ENCODE peak calls at places on chromosomes 16 and 17, in eight cellular contexts. Y is HCEC 1CT; U is NCI-H1092; C is naive thymus-derived CD8-positive, alpha-beta T cell; J is NB4; N is sigmoid colon; O is mucosa of descending colon; F is dorsolateral prefrontal cortex. L is an unnamed sample.

GRCh38 chr17:54907385-54907784 is 6.7 kb downstream of the TOM1L1 start:
- DNase-seq in Y (no peak), N (no peak), C (no peak), J (no peak), O (no peak), U (no peak), F (no peak), L (no peak)

GRCh38 chr17:36938566-36939058 is 1.3 kb downstream of the LHX1 start:
- DNase-seq in O (no peak), C (no peak), J (peak; percentile 46), N (no peak), U (no peak), Y (no peak), F (no peak), L (no peak)

GRCh38 chr16:82748026-82748425 is 121.3 kb downstream of the CDH13 start:
- DNase-seq in N (no peak), U (peak; percentile 52), C (no peak), J (no peak), O (no peak), Y (peak; percentile 75), F (no peak), L (no peak)

GRCh38 chr17:82120148-82120547 is 22.1 kb upstream of the FASN start:
- DNase-seq in Y (peak; percentile 31), U (no peak), F (no peak), N (no peak), J (peak; percentile 24), O (no peak), C (no peak), L (no peak)

GRCh38 chr16:54628796-54629625 is 301.7 kb upstream of the IRX5 start:
- DNase-seq in C (no peak), F (no peak), O (no peak), J (no peak), Y (no peak), N (no peak), U (no peak), L (peak; percentile 85)

GRCh38 chr16:4882633-4883285 is 35.5 kb downstream of the UBN1 start:
- DNase-seq in C (no peak), F (no peak), Y (peak; percentile 18), O (no peak), J (no peak), U (no peak), N (no peak), L (no peak)

GRCh38 chr16:56102159-56102798 is 89.0 kb upstream of the GNAO1 start:
- DNase-seq in Y (no peak), U (peak; percentile 85), F (no peak), J (no peak), N (peak; percentile 81), C (no peak), O (peak; percentile 21), L (no peak)

GRCh38 chr16:68367034-68367433 is 56.2 kb downstream of the PRMT7 start:
- DNase-seq in C (peak; percentile 38), Y (peak; percentile 12), F (no peak), O (peak; percentile 48), N (no peak), U (peak; percentile 17), J (peak; percentile 87), L (no peak)

GRCh38 chr17:80152057-80152831 is 5.3 kb upstream of the EIF4A3 start:
- DNase-seq in O (no peak), N (peak; percentile 19), Y (no peak), C (no peak), F (no peak), U (no peak), J (peak; percentile 98), L (no peak)

GRCh38 chr17:59387351-59388069 is 56.1 kb downstream of the YPEL2 start:
- DNase-seq in Y (no peak), U (no peak), J (no peak), N (no peak), C (no peak), F (no peak), O (no peak), L (no peak)

GRCh38 chr17:81831957-81832607 is 1.0 kb downstream of the MCRIP1 start:
- DNase-seq in C (peak; percentile 54), O (no peak), J (peak; percentile 84), Y (peak; percentile 39), F (no peak), U (no peak), N (no peak), L (peak; percentile 78)

GRCh38 chr16:49821614-49822282 is 34.2 kb downstream of the ZNF423 start:
- DNase-seq in F (no peak), U (no peak), O (no peak), Y (no peak), J (no peak), C (no peak), N (no peak), L (no peak)

GRCh38 chr17:46944931-46945330 is 22.0 kb downstream of the GOSR2 start:
- DNase-seq in F (no peak), O (no peak), Y (no peak), C (no peak), U (no peak), J (peak; percentile 20), N (no peak), L (no peak)

GRCh38 chr16:89350701-89351380 is 133.3 kb downstream of the ZNF778 start:
- DNase-seq in O (no peak), F (no peak), Y (no peak), C (no peak), J (no peak), U (no peak), N (no peak), L (peak; percentile 59)

GRCh38 chr17:79251824-79252223 is 177.2 kb downstream of the ENGASE start:
- DNase-seq in U (no peak), J (no peak), F (no peak), C (no peak), Y (no peak), O (no peak), N (no peak), L (no peak)

GRCh38 chr16:28241924-28242323 is 30.2 kb upstream of the XPO6 start:
- DNase-seq in Y (no peak), U (no peak), J (no peak), F (peak; percentile 62), C (no peak), N (no peak), O (no peak), L (no peak)

GRCh38 chr16:81723098-81723723 is 55.9 kb upstream of the PLCG2 start:
- DNase-seq in J (peak; percentile 89), Y (peak; percentile 75), U (peak; percentile 86), N (no peak), O (no peak), C (peak; percentile 33), F (no peak), L (no peak)

GRCh38 chr17:38705523-38705802 is 390 bp downstream of the MLLT6 start:
- DNase-seq in J (no peak), F (no peak), U (no peak), C (no peak), O (no peak), N (no peak), Y (no peak), L (no peak)

GRCh38 chr17:10033982-10034381 is 128.9 kb upstream of the RCVRN start:
- DNase-seq in U (no peak), C (no peak), Y (no peak), N (no peak), O (no peak), F (no peak), J (peak; percentile 97), L (no peak)